ENCODE peak calls at places on chromosomes 7 and 10, in six cellular contexts. D is left ventricle myocardium inferior; Z is CD8-positive, alpha-beta memory T cell; L is kidney; I is cardiac muscle cell; M is heart right ventricle. W is an unnamed sample.

GRCh38 chr7:141915565-141915964 is 634 bp upstream of the OR9A4 start:
- DNase-seq in M (no peak), L (no peak), I (no peak), Z (no peak), D (no peak), W (peak; percentile 73)

GRCh38 chr7:73436031-73436929 is 2.7 kb downstream of the FZD9 start:
- DNase-seq in I (no peak), L (no peak), M (no peak), D (no peak), Z (no peak), W (no peak)

GRCh38 chr7:46006212-46006611 is 85.1 kb upstream of the IGFBP3 start:
- DNase-seq in D (no peak), L (no peak), M (no peak), I (no peak), Z (no peak), W (no peak)

GRCh38 chr10:7412482-7413251 is 1.8 kb upstream of the SFMBT2 start:
- DNase-seq in Z (no peak), M (peak; percentile 56), D (peak; percentile 45), I (no peak), L (peak; percentile 86), W (no peak)

GRCh38 chr7:132580277-132580676 is 4.0 kb upstream of the PLXNA4 start:
- DNase-seq in L (no peak), I (no peak), D (no peak), M (no peak), Z (no peak), W (no peak)

GRCh38 chr7:68107256-68107655 is 1110.6 kb downstream of the TYW1 start:
- DNase-seq in D (peak; percentile 18), M (peak; percentile 30), I (peak; percentile 27), Z (no peak), L (no peak), W (no peak)

GRCh38 chr10:110431659-110432058 is 66.0 kb upstream of the DUSP5 start:
- DNase-seq in M (no peak), I (no peak), L (no peak), Z (no peak), D (no peak), W (peak; percentile 14)

GRCh38 chr10:26860542-26861325 is at the start of gene ABI1:
- DNase-seq in M (peak; percentile 98), D (peak; percentile 97), Z (peak; percentile 96), L (peak; percentile 99), I (peak; percentile 99), W (peak; percentile 98)

GRCh38 chr10:33193867-33194521 is 140.5 kb downstream of the NRP1 start:
- DNase-seq in M (no peak), Z (no peak), L (no peak), I (peak; percentile 65), D (no peak), W (no peak)

GRCh38 chr7:82729172-82730030 is 285.8 kb upstream of the CACNA2D1 start:
- DNase-seq in D (no peak), L (no peak), M (no peak), Z (no peak), I (peak; percentile 69), W (no peak)

GRCh38 chr10:119020627-119020946 is 8.9 kb upstream of the NANOS1 start:
- DNase-seq in I (no peak), M (no peak), L (no peak), D (no peak), Z (no peak), W (no peak)

GRCh38 chr10:84195044-84195830 is 900 bp downstream of the CDHR1 start:
- DNase-seq in M (no peak), Z (no peak), D (no peak), L (no peak), I (no peak), W (no peak)

GRCh38 chr7:105210721-105211205 is 178.0 kb downstream of the SRPK2 start:
- DNase-seq in L (no peak), D (peak; percentile 32), I (peak; percentile 58), M (peak; percentile 51), Z (no peak), W (peak; percentile 29)

GRCh38 chr10:14384096-14384730 is 53.5 kb upstream of the FRMD4A start:
- DNase-seq in D (no peak), M (no peak), L (no peak), Z (no peak), I (peak; percentile 68), W (no peak)

GRCh38 chr10:75606203-75606779 is 174.9 kb downstream of the LRMDA start:
- DNase-seq in D (no peak), Z (no peak), I (no peak), M (no peak), L (no peak), W (no peak)

GRCh38 chr10:8393531-8393930 is 339.0 kb downstream of the GATA3 start:
- DNase-seq in D (no peak), L (no peak), Z (no peak), I (peak; percentile 71), M (no peak), W (no peak)

GRCh38 chr10:32489158-32489557 is 43.2 kb downstream of the CCDC7 start:
- DNase-seq in Z (no peak), I (no peak), M (no peak), D (no peak), L (no peak), W (no peak)

GRCh38 chr10:34206602-34207268 is 608.4 kb downstream of the PARD3 start:
- DNase-seq in D (no peak), Z (no peak), I (no peak), M (no peak), L (no peak), W (no peak)
- H3K27ac ChIP-seq in D (no peak overlapping the region), Z (no peak overlapping the region), I (no peak overlapping the region), M (no peak overlapping the region), L (no peak overlapping the region), W (no peak overlapping the region)

GRCh38 chr10:114281006-114281405 is 42.0 kb downstream of the VWA2 start:
- DNase-seq in L (peak; percentile 32), M (no peak), I (no peak), D (no peak), Z (no peak), W (no peak)
- H3K4me3 ChIP-seq in L (no peak overlapping the region), M (no peak overlapping the region), I (no peak overlapping the region), D (no peak overlapping the region), Z (no peak overlapping the region), W (no peak overlapping the region)

GRCh38 chr7:30136339-30136738 is 1.6 kb downstream of the MTURN start:
- DNase-seq in L (no peak), M (no peak), Z (no peak), D (no peak), I (no peak), W (no peak)

GRCh38 chr7:30135271-30135550 is 425 bp downstream of the MTURN start:
- DNase-seq in L (no peak), D (no peak), M (no peak), Z (no peak), I (no peak), W (no peak)

GRCh38 chr7:30134523-30135270 is at the start of gene MTURN:
- DNase-seq in L (peak; percentile 95), D (peak; percentile 91), Z (peak; percentile 84), I (peak; percentile 87), M (peak; percentile 86), W (peak; percentile 85)

GRCh38 chr7:30135551-30136271 is 925 bp downstream of the MTURN start:
- DNase-seq in I (peak; percentile 65), D (peak; percentile 58), M (peak; percentile 67), L (peak; percentile 87), Z (peak; percentile 33), W (peak; percentile 64)

DNA sequence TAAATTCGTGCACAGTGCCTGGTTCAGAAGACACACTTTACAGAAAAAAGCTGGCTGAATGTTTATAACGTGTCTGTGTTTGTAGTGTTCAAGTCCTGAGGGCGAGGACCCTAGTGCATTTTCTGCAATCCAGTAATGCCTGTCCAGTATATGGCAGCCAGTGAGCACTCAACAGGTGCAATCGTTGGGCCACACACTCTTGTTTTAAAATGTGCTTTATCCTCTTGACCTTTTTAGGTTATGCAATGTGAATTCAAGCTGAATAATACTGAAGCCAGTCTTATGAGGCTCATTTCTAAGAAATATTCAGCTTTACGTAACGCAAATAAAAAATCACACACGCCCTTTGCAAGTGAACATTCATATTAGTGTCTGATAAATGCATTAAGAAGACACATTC is 775 bp upstream of the MTURN start:
- DNase-seq in M (no peak), D (no peak), L (no peak), I (no peak), Z (no peak), W (no peak)
- H3K27ac ChIP-seq in M (no peak overlapping the region), D (peak overlapping the region; percentile 96), L (peak overlapping the region; percentile 37), I (no peak overlapping the region), Z (peak overlapping the region; percentile 40), W (peak overlapping the region; percentile 86)

GRCh38 chr10:117534321-117535044 is 8.1 kb upstream of the EMX2 start:
- DNase-seq in Z (no peak), M (no peak), D (no peak), L (no peak), I (no peak), W (no peak)
- H3K4me3 ChIP-seq in Z (no peak overlapping the region), M (peak overlapping the region; percentile 32), D (peak overlapping the region; percentile 57), L (peak overlapping the region; percentile 19), I (no peak overlapping the region), W (peak overlapping the region; percentile 46)

GRCh38 chr7:130890176-130891020 is 156.4 kb upstream of the KLF14 start:
- DNase-seq in L (no peak), D (no peak), I (peak; percentile 74), M (no peak), Z (no peak), W (no peak)

GRCh38 chr7:130887182-130888016 is 153.4 kb upstream of the KLF14 start:
- DNase-seq in I (peak; percentile 75), M (no peak), L (no peak), Z (no peak), D (no peak), W (no peak)

GRCh38 chr7:130886438-130887135 is 152.6 kb upstream of the KLF14 start:
- DNase-seq in Z (no peak), M (no peak), D (no peak), L (no peak), I (no peak), W (no peak)

GRCh38 chr7:130888017-130888371 is 154.0 kb upstream of the KLF14 start:
- DNase-seq in I (peak; percentile 48), D (no peak), L (no peak), M (no peak), Z (no peak), W (no peak)

GRCh38 chr7:130888468-130888867 is 154.5 kb upstream of the KLF14 start:
- DNase-seq in I (no peak), M (no peak), L (no peak), Z (no peak), D (no peak), W (no peak)
- H3K27ac ChIP-seq in I (no peak overlapping the region), M (no peak overlapping the region), L (peak overlapping the region; percentile 2), Z (no peak overlapping the region), D (peak overlapping the region; percentile 70), W (no peak overlapping the region)

GRCh38 chr7:158488225-158488889 is 99.3 kb downstream of the PTPRN2 start:
- DNase-seq in L (peak; percentile 55), M (no peak), I (no peak), Z (no peak), D (no peak), W (no peak)
- H3K4me3 ChIP-seq in L (no peak overlapping the region), M (no peak overlapping the region), I (no peak overlapping the region), Z (no peak overlapping the region), D (no peak overlapping the region), W (no peak overlapping the region)

W was measured in pancreas.